ENCODE peak calls at places on chromosomes 6 and 20, in seven cellular contexts. J is HCT116, X is GM23338, A is progenitor cell of endocrine pancreas, P is AG04450, G is OCI-LY7, E is heart left ventricle. U is an unnamed sample.

GRCh38 chr20:5073154-5074049 is 46.4 kb downstream of the PCNA start:
- DNase-seq in J (peak; percentile 69), X (peak; percentile 34), A (no peak), P (no peak), G (no peak), E (peak; percentile 96), U (no peak)

GRCh38 chr6:144265061-144265357 is 20.1 kb upstream of the UTRN start:
- DNase-seq in J (no peak), X (no peak), A (no peak), P (no peak), G (no peak), E (no peak), U (no peak)

GRCh38 chr20:35665949-35666288 is 1.2 kb upstream of the CPNE1 start:
- DNase-seq in J (no peak), X (no peak), A (no peak), P (no peak), G (no peak), E (no peak), U (no peak)

GRCh38 chr6:167796668-167797031 is 30.1 kb upstream of the AFDN start:
- DNase-seq in J (no peak), X (no peak), A (no peak), P (no peak), G (no peak), E (no peak), U (no peak)

GRCh38 chr20:59134182-59134581 is 29.4 kb upstream of the ZNF831 start:
- DNase-seq in J (no peak), X (no peak), A (no peak), P (no peak), G (no peak), E (no peak), U (no peak)

GRCh38 chr20:10705801-10706459 is 32.1 kb upstream of the JAG1 start:
- DNase-seq in J (peak; percentile 85), X (no peak), A (no peak), P (no peak), G (no peak), E (no peak), U (no peak)

GRCh38 chr6:39280247-39280731 is 33.9 kb downstream of the KCNK17 start:
- DNase-seq in J (peak; percentile 69), X (no peak), A (no peak), P (no peak), G (no peak), E (peak; percentile 40), U (no peak)

GRCh38 chr20:4666001-4666470 is 55.7 kb upstream of the PRND start:
- DNase-seq in J (no peak), X (no peak), A (no peak), P (no peak), G (no peak), E (no peak), U (no peak)

GRCh38 chr20:22404609-22405170 is 179.7 kb downstream of the FOXA2 start:
- DNase-seq in J (no peak), X (no peak), A (no peak), P (no peak), G (no peak), E (no peak), U (no peak)

GRCh38 chr6:48775157-48775556 is 664.2 kb upstream of the PTCHD4 start:
- DNase-seq in J (no peak), X (no peak), A (no peak), P (no peak), G (no peak), E (no peak), U (no peak)

GRCh38 chr6:15642276-15642675 is 20.6 kb downstream of the DTNBP1 start:
- DNase-seq in J (no peak), X (peak; percentile 71), A (no peak), P (no peak), G (peak; percentile 39), E (no peak), U (no peak)

GRCh38 chr6:163427498-163428254 is 13.2 kb downstream of the QKI start:
- DNase-seq in J (peak; percentile 16), X (peak; percentile 63), A (no peak), P (peak; percentile 44), G (peak; percentile 31), E (no peak), U (no peak)

GRCh38 chr20:23782366-23782983 is 31.7 kb upstream of the CST1 start:
- DNase-seq in J (no peak), X (peak; percentile 79), A (no peak), P (no peak), G (peak; percentile 8), E (no peak), U (no peak)

GRCh38 chr20:57947421-57948176 is 237.8 kb upstream of the PMEPA1 start:
- DNase-seq in J (no peak), X (no peak), A (no peak), P (no peak), G (no peak), E (peak; percentile 66), U (no peak)

GRCh38 chr6:15674690-15675386 is 12.0 kb upstream of the DTNBP1 start:
- DNase-seq in J (no peak), X (peak; percentile 57), A (no peak), P (no peak), G (no peak), E (no peak), U (no peak)

GRCh38 chr6:47440722-47441121 is 36.9 kb upstream of the CD2AP start:
- DNase-seq in J (no peak), X (no peak), A (no peak), P (no peak), G (peak; percentile 72), E (no peak), U (no peak)

GRCh38 chr20:17471606-17472187 is 59.5 kb downstream of the BFSP1 start:
- DNase-seq in J (no peak), X (no peak), A (no peak), P (no peak), G (no peak), E (no peak), U (no peak)

GRCh38 chr6:128158496-128158895 is 257.6 kb upstream of the THEMIS start:
- DNase-seq in J (no peak), X (no peak), A (no peak), P (no peak), G (no peak), E (no peak), U (no peak)

GRCh38 chr6:43924222-43924702 is 154.3 kb downstream of the VEGFA start:
- DNase-seq in J (no peak), X (no peak), A (no peak), P (no peak), G (no peak), E (no peak), U (no peak)

GRCh38 chr20:50260480-50261221 is 70.0 kb downstream of the CEBPB start:
- DNase-seq in J (no peak), X (no peak), A (no peak), P (no peak), G (no peak), E (peak; percentile 17), U (no peak)

DNA sequence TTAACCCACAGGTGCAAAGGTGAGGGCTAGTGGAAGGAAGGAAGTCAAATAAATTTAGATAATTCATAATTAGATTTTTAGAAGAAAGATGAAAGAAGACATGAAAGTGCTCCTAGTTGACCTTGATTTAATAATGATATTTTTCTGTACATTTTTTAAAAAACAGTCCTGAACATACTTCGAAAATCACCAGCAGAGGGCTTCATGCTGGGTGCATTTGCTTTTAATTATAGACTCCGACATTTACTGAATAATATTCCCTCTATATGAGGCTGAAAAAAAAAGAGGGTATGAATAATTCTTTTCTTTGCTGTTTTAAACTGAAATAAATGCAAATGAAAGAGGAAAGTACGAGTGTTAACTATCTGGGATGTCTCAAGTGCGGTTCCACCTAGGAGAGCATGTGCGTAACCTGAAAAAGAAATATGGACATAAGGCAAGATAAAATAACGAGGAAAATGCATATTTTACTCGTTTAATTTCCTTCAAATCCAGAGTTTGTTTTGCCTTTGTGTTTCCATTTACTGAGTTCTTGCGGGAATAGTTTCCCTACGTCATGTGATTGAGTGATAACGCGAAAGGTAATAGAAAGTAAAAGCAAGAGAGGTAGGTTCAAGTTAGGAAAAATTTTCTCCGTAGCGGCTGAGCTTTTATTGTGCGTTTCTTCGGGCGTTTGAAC is 3.1 kb upstream of the TFAP2B start:
- DNase-seq in J (no peak), X (no peak), A (no peak), P (no peak), G (peak; percentile 3), E (no peak), U (no peak)
- TF ChIP-seq CTCF in J (no peak), X (peak; percentile 31), A (peak; percentile 62), P (peak; percentile 54), G (no peak), E (no peak), U (peak; percentile 41)

GRCh38 chr6:1903780-1904493 is 294.2 kb downstream of the FOXC1 start:
- DNase-seq in J (no peak), X (no peak), A (no peak), P (no peak), G (no peak), E (no peak), U (no peak)
- TF ChIP-seq CTCF in J (no peak), X (no peak), A (no peak), P (no peak), G (no peak), E (no peak), U (no peak)

GRCh38 chr6:52595796-52596130 is 18.9 kb upstream of the TRAM2 start:
- DNase-seq in J (no peak), X (peak; percentile 16), A (no peak), P (no peak), G (peak; percentile 88), E (no peak), U (no peak)
- TF ChIP-seq CTCF in J (no peak), X (no peak), A (no peak), P (no peak), G (peak; percentile 49), E (no peak), U (no peak)

DNA sequence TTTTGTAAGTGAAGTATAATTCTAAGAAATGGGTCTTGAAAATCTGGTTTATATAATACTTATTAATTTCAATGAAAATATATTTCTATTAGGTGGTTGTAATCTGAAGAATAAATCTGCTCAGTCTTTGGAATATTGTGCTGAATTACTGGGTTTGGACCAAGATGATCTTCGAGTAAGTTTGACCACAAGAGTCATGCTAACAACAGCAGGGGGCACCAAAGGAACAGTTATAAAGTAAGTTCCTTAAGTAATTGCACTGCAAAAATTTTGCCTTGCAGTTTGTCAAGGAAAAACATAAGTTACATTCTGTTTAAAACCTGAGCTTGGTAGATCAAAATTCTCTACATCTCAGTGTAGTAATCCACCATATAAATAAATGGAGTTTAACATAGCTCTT is 106.0 kb downstream of the MYO6 start:
- DNase-seq in J (peak; percentile 48), X (peak; percentile 87), A (no peak), P (peak; percentile 45), G (peak; percentile 45), E (no peak), U (no peak)
- TF ChIP-seq CTCF in J (no peak), X (peak; percentile 57), A (peak; percentile 57), P (peak; percentile 69), G (peak; percentile 72), E (peak; percentile 46), U (peak; percentile 74)